ENCODE peak calls at places on chromosome 3, in six cellular contexts. J, Y, X, M, I and C are unnamed samples.

GRCh38 chr3:49780080-49780967 is 6.0 kb downstream of the IP6K1 start:
- DNase-seq in M (no peak), J (no peak), Y (no peak), I (no peak), X (no peak), C (no peak)

GRCh38 chr3:165755571-165755970 is 81.7 kb downstream of the BCHE start:
- DNase-seq in Y (no peak), M (no peak), I (no peak), J (no peak), X (no peak), C (no peak)

GRCh38 chr3:132231633-132232032 is 85.6 kb upstream of the ACP3 start:
- DNase-seq in J (no peak), I (no peak), X (no peak), Y (no peak), M (no peak), C (no peak)

GRCh38 chr3:23647706-23648258 is 158.0 kb upstream of the UBE2E1 start:
- DNase-seq in M (no peak), X (no peak), I (no peak), Y (no peak), J (no peak), C (no peak)

GRCh38 chr3:156455839-156456238 is 99.1 kb downstream of the SSR3 start:
- DNase-seq in Y (no peak), I (no peak), X (no peak), M (no peak), J (no peak), C (no peak)

GRCh38 chr3:150515210-150515609 is 31.1 kb downstream of the SERP1 start:
- DNase-seq in Y (no peak), J (no peak), X (no peak), M (no peak), I (no peak), C (no peak)

GRCh38 chr3:186937017-186937875 is 6.9 kb downstream of the ST6GAL1 start:
- DNase-seq in Y (no peak), M (no peak), X (no peak), I (no peak), J (no peak), C (no peak)

GRCh38 chr3:159669024-159669476 is 319.6 kb upstream of the IL12A start:
- DNase-seq in M (no peak), J (no peak), I (no peak), Y (no peak), X (no peak), C (no peak)

GRCh38 chr3:79598594-79598993 is 169.2 kb downstream of the ROBO1 start:
- DNase-seq in I (peak; percentile 10), J (no peak), M (peak; percentile 18), Y (no peak), X (no peak), C (no peak)

GRCh38 chr3:123419156-123419849 is 29.6 kb downstream of the ADCY5 start:
- DNase-seq in Y (no peak), I (no peak), X (no peak), J (no peak), M (no peak), C (no peak)

GRCh38 chr3:97984061-97984460 is 11.8 kb upstream of the RIOX2 start:
- DNase-seq in J (no peak), Y (no peak), I (no peak), M (no peak), X (no peak), C (no peak)

GRCh38 chr3:169106662-169107061 is 556.9 kb downstream of the MECOM start:
- DNase-seq in J (no peak), X (no peak), Y (no peak), M (no peak), I (no peak), C (no peak)

DNA sequence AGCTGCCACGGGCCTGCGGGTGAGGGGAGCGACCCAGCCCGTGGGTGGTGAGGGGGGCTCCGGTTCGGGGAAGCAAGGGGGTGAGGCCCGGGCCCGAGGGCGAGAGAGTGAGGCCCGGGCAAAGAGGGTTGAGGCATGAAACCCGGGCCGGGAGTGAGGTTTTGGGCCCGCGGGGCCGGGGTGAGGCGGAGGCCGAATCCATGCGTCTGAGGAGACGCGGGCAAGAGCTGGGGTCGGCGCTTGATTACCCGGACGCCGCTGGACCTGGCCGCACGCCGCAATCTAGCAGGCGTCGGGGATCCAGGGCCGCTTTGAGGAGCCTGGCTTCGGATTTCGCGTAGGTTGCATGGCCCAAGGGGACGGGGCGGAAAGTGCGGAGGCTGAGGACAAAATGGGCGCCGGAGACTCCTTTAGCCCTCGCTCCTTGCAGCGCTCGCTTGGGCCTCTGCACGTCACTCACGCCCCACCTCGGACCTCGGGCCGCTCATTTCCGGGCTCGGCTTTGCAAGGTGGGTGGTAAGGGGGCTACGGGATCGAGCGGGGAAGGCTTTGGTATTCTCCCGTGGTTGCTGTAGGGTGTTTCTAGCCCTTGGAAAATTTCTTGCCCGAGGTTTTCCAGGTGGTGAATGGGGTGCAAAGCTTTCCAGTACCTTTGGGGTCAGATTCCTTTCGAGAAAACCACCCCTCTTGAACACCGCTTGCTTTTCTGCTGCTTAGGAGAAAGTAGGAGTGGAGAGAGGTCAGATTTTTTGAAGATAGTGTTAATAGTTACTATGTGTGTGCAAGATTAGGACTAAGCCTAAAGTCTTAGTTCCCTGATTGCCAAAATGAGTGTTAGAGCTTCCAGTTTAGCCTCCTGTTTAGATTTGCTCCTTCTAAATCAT is 827 bp downstream of the SLC25A36 start:
- DNase-seq in I (no peak), X (peak; percentile 36), Y (peak; percentile 42), J (peak; percentile 90), M (peak; percentile 65), C (peak; percentile 17)
- TF ChIP-seq POLR2A in I (peak; percentile 73), X (no peak), Y (no peak), J (no peak), M (peak; percentile 28), C (peak; percentile 75)

DNA sequence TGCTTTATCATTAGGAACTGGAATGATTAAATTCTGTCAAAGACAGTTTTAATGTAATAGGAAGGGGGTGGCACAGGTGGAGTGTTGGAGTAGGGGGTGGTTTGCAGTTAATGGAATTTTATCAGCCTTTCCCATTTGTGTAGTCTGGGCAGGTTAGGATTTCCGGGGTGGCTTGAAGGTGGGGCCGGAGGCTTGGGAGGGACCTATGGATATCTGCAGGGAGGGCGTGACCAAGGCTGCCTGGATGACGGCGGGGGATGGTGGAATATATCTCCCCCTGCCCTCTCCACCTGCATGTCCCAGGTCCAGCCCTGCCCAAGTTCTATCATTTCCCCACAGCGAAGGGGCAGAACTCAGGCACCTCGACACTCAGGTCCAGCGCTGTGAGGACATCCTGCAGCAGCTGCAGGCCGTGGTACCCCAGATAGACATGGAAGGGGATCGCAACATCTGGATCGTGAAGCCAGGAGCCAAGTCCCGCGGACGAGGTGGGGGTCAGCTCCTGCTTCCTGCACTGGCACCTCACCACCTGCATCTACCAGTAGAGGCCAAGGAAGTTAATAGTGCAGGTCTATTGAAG is 15.5 kb downstream of the TTLL3 start:
- DNase-seq in I (no peak), X (no peak), M (no peak), Y (no peak), J (no peak), C (no peak)
- TF ChIP-seq POLR2A in I (no peak), X (no peak), M (no peak), Y (no peak), J (no peak), C (no peak)

DNA sequence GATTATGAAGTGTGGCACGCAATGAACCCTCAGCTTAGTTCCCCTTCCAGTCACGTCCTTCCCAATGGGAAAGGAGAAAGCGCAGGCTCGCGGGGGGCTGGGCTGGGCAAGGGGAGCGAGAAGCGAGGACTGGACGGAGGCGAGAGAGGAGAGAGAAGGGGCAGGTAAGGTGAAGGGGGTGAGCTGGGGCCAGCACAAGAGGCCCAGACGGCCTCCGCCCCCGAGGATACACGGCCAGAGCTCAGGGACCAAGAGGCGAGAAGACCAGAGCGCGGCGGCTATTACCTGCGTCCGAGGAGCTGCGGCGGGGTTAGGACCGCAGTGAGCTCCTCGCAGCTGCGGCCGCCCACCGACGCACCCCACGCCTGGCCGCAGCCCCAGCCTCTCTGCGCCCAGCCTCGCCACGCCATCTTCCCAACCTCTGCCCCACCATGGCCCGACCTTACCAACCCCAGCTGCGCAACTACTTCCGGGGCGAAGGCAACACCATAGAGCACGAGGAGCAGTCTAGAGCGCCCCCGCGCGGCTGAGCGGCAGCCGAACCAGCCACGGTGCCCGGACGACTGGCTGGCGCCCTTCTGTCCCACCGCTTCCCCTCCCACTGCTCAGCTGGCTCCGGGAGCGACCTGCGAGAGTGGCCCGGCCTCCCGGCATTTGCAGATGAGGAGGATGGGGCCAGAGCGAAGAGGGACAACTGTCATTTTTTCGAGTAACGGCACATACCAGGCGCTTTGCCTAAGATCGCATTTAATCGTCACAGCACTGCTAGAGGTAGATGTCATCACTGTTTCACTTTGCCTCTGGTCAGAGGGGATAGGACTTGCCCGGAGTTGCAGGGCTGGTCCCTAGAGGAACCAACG is at the start of gene PARL:
- DNase-seq in I (peak; percentile 90), Y (peak; percentile 95), J (peak; percentile 98), M (peak; percentile 95), X (peak; percentile 92), C (peak; percentile 93)
- TF ChIP-seq POLR2A in I (peak; percentile 66), Y (peak; percentile 46), J (peak; percentile 80), M (peak; percentile 84), X (no peak), C (peak; percentile 89)

DNA sequence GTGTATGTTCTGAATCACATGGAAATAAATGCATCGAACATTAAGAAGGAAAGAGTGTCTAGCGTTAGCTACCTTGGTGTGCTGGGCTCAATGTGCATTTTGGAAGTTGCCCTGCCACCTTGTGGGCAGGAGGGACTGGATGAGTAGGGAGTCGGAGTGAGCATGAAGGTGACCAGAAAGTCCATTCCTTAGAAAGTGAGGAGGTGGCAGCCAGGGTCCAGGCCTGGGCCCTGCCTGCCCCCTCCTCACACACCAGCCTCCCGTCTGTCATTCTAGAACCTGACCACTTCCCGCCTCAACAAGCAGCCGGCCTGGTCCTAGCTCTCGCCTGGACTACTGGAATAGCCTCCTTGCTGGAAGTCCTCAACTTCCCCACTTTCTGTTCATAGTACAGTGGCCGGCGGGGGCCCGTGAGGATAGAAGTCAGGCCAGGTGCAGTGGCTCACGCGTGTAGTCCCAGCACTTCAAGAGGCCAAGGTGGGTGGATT is 10.2 kb upstream of the GATA2 start:
- DNase-seq in I (no peak), M (no peak), J (no peak), X (no peak), Y (no peak), C (no peak)
- TF ChIP-seq POLR2A in I (no peak), M (no peak), J (no peak), X (no peak), Y (no peak), C (no peak)

GRCh38 chr3:184604039-184604955 is 42.7 kb downstream of the EPHB3 start:
- DNase-seq in I (peak; percentile 47), X (no peak), J (peak; percentile 87), Y (peak; percentile 59), M (peak; percentile 48), C (no peak)
- TF ChIP-seq POLR2A in I (no peak), X (no peak), J (no peak), Y (no peak), M (peak; percentile 19), C (no peak)

GRCh38 chr3:111326144-111326995 is 215.6 kb upstream of the CD96 start:
- DNase-seq in M (no peak), X (no peak), J (no peak), Y (no peak), I (no peak), C (no peak)
- TF ChIP-seq POLR2A in M (no peak), X (no peak), J (no peak), Y (no peak), I (no peak), C (no peak)

GRCh38 chr3:101561630-101562328 is at the start of gene TRMT10C:
- DNase-seq in J (peak; percentile 92), I (peak; percentile 76), M (peak; percentile 87), Y (peak; percentile 90), X (peak; percentile 85), C (peak; percentile 74)
- TF ChIP-seq POLR2A in J (peak; percentile 86), I (peak; percentile 93), M (peak; percentile 86), Y (peak; percentile 68), X (peak; percentile 77), C (peak; percentile 97)

GRCh38 chr3:179260949-179261765 is 10.2 kb upstream of the KCNMB3 start:
- DNase-seq in X (no peak), I (no peak), M (peak; percentile 73), J (peak; percentile 96), Y (peak; percentile 78), C (peak; percentile 82)
- TF ChIP-seq POLR2A in X (no peak), I (peak; percentile 24), M (peak; percentile 55), J (peak; percentile 63), Y (peak; percentile 33), C (no peak)